ENCODE peak calls at places on chromosomes 5 and 9, in six cellular contexts. One of them, this sample, is unnamed.

GRCh38 chr9:132585954-132586829 is 3.8 kb downstream of the BARHL1 start:
- DNase-seq in IMR-90: no peak
- DNase-seq in neural crest cell: no peak
- DNase-seq in HL-60: peak; percentile 39
- DNase-seq in BE2C: no peak
- DNase-seq in heart left ventricle: no peak
- DNase-seq in this sample: peak; percentile 38

GRCh38 chr9:19698960-19699359 is 89.9 kb downstream of the SLC24A2 start:
- DNase-seq in IMR-90: no peak
- DNase-seq in neural crest cell: no peak
- DNase-seq in HL-60: no peak
- DNase-seq in BE2C: no peak
- DNase-seq in heart left ventricle: no peak
- DNase-seq in this sample: no peak

GRCh38 chr5:56725709-56726108 is 89.6 kb upstream of the MAP3K1 start:
- DNase-seq in IMR-90: peak; percentile 36
- DNase-seq in neural crest cell: no peak
- DNase-seq in HL-60: no peak
- DNase-seq in BE2C: no peak
- DNase-seq in heart left ventricle: no peak
- DNase-seq in this sample: no peak

GRCh38 chr9:81825831-81826540 is 102.2 kb upstream of the SPATA31D4 start:
- DNase-seq in IMR-90: peak; percentile 30
- DNase-seq in neural crest cell: no peak
- DNase-seq in HL-60: no peak
- DNase-seq in BE2C: no peak
- DNase-seq in heart left ventricle: no peak
- DNase-seq in this sample: no peak

GRCh38 chr5:90962481-90962880 is 403.9 kb downstream of the ADGRV1 start:
- DNase-seq in IMR-90: no peak
- DNase-seq in neural crest cell: no peak
- DNase-seq in HL-60: no peak
- DNase-seq in BE2C: no peak
- DNase-seq in heart left ventricle: no peak
- DNase-seq in this sample: no peak

GRCh38 chr9:34995288-34996060 is 5.9 kb downstream of the DNAJB5 start:
- DNase-seq in IMR-90: peak; percentile 55
- DNase-seq in neural crest cell: no peak
- DNase-seq in HL-60: no peak
- DNase-seq in BE2C: no peak
- DNase-seq in heart left ventricle: no peak
- DNase-seq in this sample: no peak

GRCh38 chr9:134031783-134032182 is 6.5 kb downstream of the BRD3OS start:
- DNase-seq in IMR-90: no peak
- DNase-seq in neural crest cell: no peak
- DNase-seq in HL-60: no peak
- DNase-seq in BE2C: no peak
- DNase-seq in heart left ventricle: no peak
- DNase-seq in this sample: no peak

GRCh38 chr5:131640043-131640856 is 5.2 kb upstream of the RAPGEF6 start:
- DNase-seq in IMR-90: peak; percentile 62
- DNase-seq in neural crest cell: no peak
- DNase-seq in HL-60: peak; percentile 14
- DNase-seq in BE2C: no peak
- DNase-seq in heart left ventricle: no peak
- DNase-seq in this sample: no peak

GRCh38 chr5:161541-162110 is 29.7 kb upstream of the LRRC14B start:
- DNase-seq in IMR-90: no peak
- DNase-seq in neural crest cell: no peak
- DNase-seq in HL-60: no peak
- DNase-seq in BE2C: peak; percentile 4
- DNase-seq in heart left ventricle: no peak
- DNase-seq in this sample: no peak

GRCh38 chr5:90488791-90489190 is 14.1 kb downstream of the POLR3G start:
- DNase-seq in IMR-90: peak; percentile 65
- DNase-seq in neural crest cell: no peak
- DNase-seq in HL-60: no peak
- DNase-seq in BE2C: no peak
- DNase-seq in heart left ventricle: no peak
- DNase-seq in this sample: no peak

GRCh38 chr5:121174351-121174750 is 677.3 kb upstream of the FTMT start:
- DNase-seq in IMR-90: peak; percentile 1
- DNase-seq in neural crest cell: no peak
- DNase-seq in HL-60: no peak
- DNase-seq in BE2C: no peak
- DNase-seq in heart left ventricle: no peak
- DNase-seq in this sample: no peak

GRCh38 chr5:140567136-140567818 is 2.6 kb downstream of the SLC35A4 start:
- DNase-seq in IMR-90: no peak
- DNase-seq in neural crest cell: no peak
- DNase-seq in HL-60: no peak
- DNase-seq in BE2C: no peak
- DNase-seq in heart left ventricle: no peak
- DNase-seq in this sample: no peak

GRCh38 chr5:21663082-21663481 is 1190.1 kb downstream of the CDH12 start:
- DNase-seq in IMR-90: no peak
- DNase-seq in neural crest cell: no peak
- DNase-seq in HL-60: peak; percentile 6
- DNase-seq in BE2C: peak; percentile 21
- DNase-seq in heart left ventricle: peak; percentile 47
- DNase-seq in this sample: no peak

GRCh38 chr5:54309237-54309636 is 1.1 kb downstream of the ARL15 start:
- DNase-seq in IMR-90: peak; percentile 15
- DNase-seq in neural crest cell: no peak
- DNase-seq in HL-60: no peak
- DNase-seq in BE2C: no peak
- DNase-seq in heart left ventricle: no peak
- DNase-seq in this sample: no peak

GRCh38 chr5:56012281-56012963 is 17.7 kb upstream of the IL6ST start:
- DNase-seq in IMR-90: peak; percentile 82
- DNase-seq in neural crest cell: no peak
- DNase-seq in HL-60: no peak
- DNase-seq in BE2C: no peak
- DNase-seq in heart left ventricle: no peak
- DNase-seq in this sample: no peak

GRCh38 chr5:151612689-151613427 is 21.7 kb upstream of the FAT2 start:
- DNase-seq in IMR-90: peak; percentile 11
- DNase-seq in neural crest cell: no peak
- DNase-seq in HL-60: no peak
- DNase-seq in BE2C: no peak
- DNase-seq in heart left ventricle: no peak
- DNase-seq in this sample: no peak

GRCh38 chr9:126861707-126862460 is 1.4 kb downstream of the ZBTB34 start:
- DNase-seq in IMR-90: peak; percentile 32
- DNase-seq in neural crest cell: no peak
- DNase-seq in HL-60: peak; percentile 78
- DNase-seq in BE2C: no peak
- DNase-seq in heart left ventricle: no peak
- DNase-seq in this sample: no peak

GRCh38 chr9:69674741-69675438 is 2.7 kb upstream of the APBA1 start:
- DNase-seq in IMR-90: peak; percentile 94
- DNase-seq in neural crest cell: no peak
- DNase-seq in HL-60: no peak
- DNase-seq in BE2C: no peak
- DNase-seq in heart left ventricle: no peak
- DNase-seq in this sample: no peak

GRCh38 chr9:101791938-101792337 is 53.5 kb upstream of the GRIN3A start:
- DNase-seq in IMR-90: no peak
- DNase-seq in neural crest cell: peak; percentile 64
- DNase-seq in HL-60: peak; percentile 37
- DNase-seq in BE2C: peak; percentile 59
- DNase-seq in heart left ventricle: no peak
- DNase-seq in this sample: peak; percentile 71

GRCh38 chr5:134603059-134603458 is 29.6 kb downstream of the SAR1B start:
- DNase-seq in IMR-90: peak; percentile 87
- DNase-seq in neural crest cell: no peak
- DNase-seq in HL-60: no peak
- DNase-seq in BE2C: no peak
- DNase-seq in heart left ventricle: no peak
- DNase-seq in this sample: no peak

GRCh38 chr5:72255237-72255636 is 64.8 kb downstream of the MRPS27 start:
- DNase-seq in IMR-90: no peak
- DNase-seq in neural crest cell: no peak
- DNase-seq in HL-60: no peak
- DNase-seq in BE2C: no peak
- DNase-seq in heart left ventricle: no peak
- DNase-seq in this sample: no peak

GRCh38 chr5:68924490-68925145 is 169.2 kb upstream of the SLC30A5 start:
- DNase-seq in IMR-90: peak; percentile 41
- DNase-seq in neural crest cell: no peak
- DNase-seq in HL-60: no peak
- DNase-seq in BE2C: no peak
- DNase-seq in heart left ventricle: no peak
- DNase-seq in this sample: no peak

GRCh38 chr5:4553968-4554367 is 586.2 kb upstream of the ADAMTS16 start:
- DNase-seq in IMR-90: no peak
- DNase-seq in neural crest cell: no peak
- DNase-seq in HL-60: no peak
- DNase-seq in BE2C: no peak
- DNase-seq in heart left ventricle: no peak
- DNase-seq in this sample: peak; percentile 27

DNA sequence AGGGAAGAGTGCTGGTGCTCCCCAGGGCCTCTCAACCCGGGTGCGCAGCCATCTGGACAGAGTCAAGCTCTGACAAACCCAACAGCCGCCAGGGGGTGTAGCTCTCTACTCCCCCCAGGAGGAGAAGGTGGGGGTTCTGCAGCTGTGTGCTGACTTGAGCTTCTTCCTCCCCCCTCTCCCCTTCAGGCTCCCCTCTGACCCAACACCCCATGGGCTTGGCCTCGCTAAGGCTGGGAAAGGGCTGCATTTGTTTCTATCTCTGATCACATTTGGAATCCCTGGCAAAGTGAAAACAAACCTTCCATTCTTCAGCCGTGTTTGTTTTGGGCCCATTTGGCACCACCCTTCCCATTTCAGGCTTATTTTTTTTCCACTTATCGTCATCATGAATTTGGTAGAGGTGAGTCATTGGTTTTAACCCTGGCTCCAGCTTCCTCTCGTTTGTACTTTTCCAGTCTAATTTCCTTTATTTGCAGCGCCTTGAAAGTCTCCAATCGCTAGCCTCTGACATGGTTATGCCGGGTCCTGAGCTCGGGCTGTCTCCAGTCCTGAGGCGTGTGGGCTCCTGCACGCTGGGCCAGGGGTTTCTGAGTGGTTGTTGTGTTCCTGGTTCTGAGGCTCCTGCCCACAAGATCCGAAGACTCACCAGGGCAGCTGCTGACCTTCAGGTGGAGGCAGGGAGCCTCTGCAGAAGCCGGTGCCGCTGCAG is 36.1 kb downstream of the DAP start:
- DNase-seq in IMR-90: peak; percentile 93
- DNase-seq in neural crest cell: no peak
- DNase-seq in HL-60: no peak
- DNase-seq in BE2C: no peak
- DNase-seq in heart left ventricle: peak; percentile 79
- DNase-seq in this sample: no peak
- TF ChIP-seq CTCF in IMR-90: peak; percentile 27
- TF ChIP-seq CTCF in neural crest cell: no peak
- TF ChIP-seq CTCF in HL-60: no peak
- TF ChIP-seq CTCF in BE2C: peak; percentile 11
- TF ChIP-seq CTCF in heart left ventricle: peak; percentile 25
- TF ChIP-seq CTCF in this sample: no peak

DNA sequence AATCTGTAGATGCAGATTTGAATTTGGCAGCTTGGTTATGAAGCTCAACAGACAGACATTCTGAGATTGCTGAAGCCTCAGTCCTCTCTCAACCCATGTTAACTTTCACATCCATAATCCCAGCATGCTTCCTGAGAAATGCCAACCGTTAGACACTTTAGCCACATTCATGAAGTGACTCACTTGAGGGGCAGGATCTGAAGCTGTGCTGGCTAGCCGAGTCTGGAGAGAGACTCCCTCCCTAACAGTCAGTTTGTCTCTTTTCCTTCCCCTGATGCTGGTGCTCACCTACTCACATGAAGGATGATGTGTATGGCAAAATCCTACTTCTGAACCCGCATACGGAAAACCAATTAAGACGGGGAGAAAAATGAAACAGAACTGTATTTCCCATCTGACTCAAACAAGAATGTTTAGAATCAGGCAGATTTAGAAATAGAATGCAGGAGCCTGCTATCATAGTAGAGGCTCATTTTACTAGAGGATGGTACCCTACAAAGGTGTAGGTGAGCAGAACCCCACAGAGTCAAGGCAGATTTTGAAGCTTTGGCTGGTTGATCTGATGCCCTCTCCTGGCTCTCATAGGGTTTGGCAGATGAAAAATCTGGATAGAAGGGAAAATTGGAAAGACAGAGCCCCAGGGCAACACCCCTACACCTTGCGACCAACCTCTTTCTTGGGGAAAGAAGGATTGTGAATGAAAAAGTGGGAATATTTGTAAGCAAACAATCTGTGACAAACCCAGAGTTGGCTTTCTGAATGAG is 150.9 kb upstream of the LHFPL2 start:
- DNase-seq in IMR-90: peak; percentile 67
- DNase-seq in neural crest cell: no peak
- DNase-seq in HL-60: no peak
- DNase-seq in BE2C: no peak
- DNase-seq in heart left ventricle: no peak
- DNase-seq in this sample: no peak
- TF ChIP-seq CTCF in IMR-90: peak; percentile 14
- TF ChIP-seq CTCF in neural crest cell: no peak
- TF ChIP-seq CTCF in HL-60: no peak
- TF ChIP-seq CTCF in BE2C: peak; percentile 18
- TF ChIP-seq CTCF in heart left ventricle: no peak
- TF ChIP-seq CTCF in this sample: no peak

GRCh38 chr5:112217847-112218579 is 201.1 kb downstream of the EPB41L4A start:
- DNase-seq in IMR-90: no peak
- DNase-seq in neural crest cell: no peak
- DNase-seq in HL-60: no peak
- DNase-seq in BE2C: no peak
- DNase-seq in heart left ventricle: no peak
- DNase-seq in this sample: no peak
- TF ChIP-seq CTCF in IMR-90: no peak
- TF ChIP-seq CTCF in neural crest cell: no peak
- TF ChIP-seq CTCF in HL-60: no peak
- TF ChIP-seq CTCF in BE2C: no peak
- TF ChIP-seq CTCF in heart left ventricle: no peak
- TF ChIP-seq CTCF in this sample: no peak

GRCh38 chr5:149599375-149599774 is 18.1 kb downstream of the ARHGEF37 start:
- DNase-seq in IMR-90: no peak
- DNase-seq in neural crest cell: no peak
- DNase-seq in HL-60: no peak
- DNase-seq in BE2C: no peak
- DNase-seq in heart left ventricle: no peak
- DNase-seq in this sample: no peak
- TF ChIP-seq CTCF in IMR-90: no peak
- TF ChIP-seq CTCF in neural crest cell: no peak
- TF ChIP-seq CTCF in HL-60: no peak
- TF ChIP-seq CTCF in BE2C: no peak
- TF ChIP-seq CTCF in heart left ventricle: no peak
- TF ChIP-seq CTCF in this sample: no peak

GRCh38 chr5:34656001-34656699 is at the start of gene RAI14:
- DNase-seq in IMR-90: peak; percentile 85
- DNase-seq in neural crest cell: peak; percentile 58
- DNase-seq in HL-60: no peak
- DNase-seq in BE2C: peak; percentile 47
- DNase-seq in heart left ventricle: peak; percentile 83
- DNase-seq in this sample: peak; percentile 85
- TF ChIP-seq CTCF in IMR-90: peak; percentile 21
- TF ChIP-seq CTCF in neural crest cell: no peak
- TF ChIP-seq CTCF in HL-60: no peak
- TF ChIP-seq CTCF in BE2C: no peak
- TF ChIP-seq CTCF in heart left ventricle: peak; percentile 29
- TF ChIP-seq CTCF in this sample: no peak